ENCODE peak calls at places on chromosome 9, in eight cellular contexts. H, L, A, M, I, F, N and O are unnamed samples.

GRCh38 chr9:133657120-133657661 is 21.0 kb downstream of the DBH start:
- DNase-seq in L (no peak), F (no peak), M (no peak), H (no peak), I (no peak), N (no peak), A (no peak), O (no peak)

GRCh38 chr9:131727795-131728545 is 11.9 kb downstream of the RAPGEF1 start:
- DNase-seq in F (peak), I (no peak), H (no peak), A (no peak), M (no peak), N (peak), L (no peak), O (no peak)

GRCh38 chr9:92035146-92035545 is 80.1 kb downstream of the SPTLC1 start:
- DNase-seq in A (no peak), F (no peak), I (peak), N (no peak), H (no peak), M (no peak), L (no peak), O (peak)

GRCh38 chr9:121363586-121363961 is 6.5 kb downstream of the STOM start:
- DNase-seq in N (no peak), A (no peak), H (no peak), F (no peak), M (no peak), L (no peak), I (no peak), O (no peak)

GRCh38 chr9:129486496-129487306 is 134.2 kb downstream of the C9orf50 start:
- DNase-seq in N (no peak), L (peak), I (peak), A (no peak), F (no peak), M (peak), H (no peak), O (peak)

GRCh38 chr9:128685022-128685332 is 4.0 kb upstream of the SET start:
- DNase-seq in N (no peak), I (no peak), L (no peak), A (no peak), H (no peak), F (no peak), M (no peak), O (no peak)

GRCh38 chr9:105282870-105283621 is 38.6 kb downstream of the SLC44A1 start:
- DNase-seq in I (no peak), A (no peak), M (no peak), N (no peak), L (no peak), F (no peak), H (no peak), O (no peak)

GRCh38 chr9:126915846-126916543 is 1.4 kb downstream of the RALGPS1 start:
- DNase-seq in N (peak), F (no peak), L (no peak), I (no peak), H (no peak), M (no peak), A (no peak), O (no peak)

GRCh38 chr9:123534336-123534735 is 178.3 kb downstream of the CRB2 start:
- DNase-seq in L (no peak), A (no peak), M (no peak), N (no peak), I (no peak), H (no peak), F (no peak), O (no peak)

GRCh38 chr9:105656131-105656921 is 5.9 kb upstream of the TAL2 start:
- DNase-seq in I (no peak), A (no peak), M (no peak), F (peak), N (no peak), H (no peak), L (peak), O (no peak)

GRCh38 chr9:109194157-109194556 is 27.1 kb upstream of the FRRS1L start:
- DNase-seq in F (no peak), I (no peak), N (no peak), L (no peak), M (no peak), A (no peak), H (no peak), O (no peak)

GRCh38 chr9:130328349-130328801 is 62.8 kb downstream of the HMCN2 start:
- DNase-seq in L (no peak), H (no peak), F (no peak), N (no peak), A (no peak), M (peak), I (peak), O (peak)

DNA sequence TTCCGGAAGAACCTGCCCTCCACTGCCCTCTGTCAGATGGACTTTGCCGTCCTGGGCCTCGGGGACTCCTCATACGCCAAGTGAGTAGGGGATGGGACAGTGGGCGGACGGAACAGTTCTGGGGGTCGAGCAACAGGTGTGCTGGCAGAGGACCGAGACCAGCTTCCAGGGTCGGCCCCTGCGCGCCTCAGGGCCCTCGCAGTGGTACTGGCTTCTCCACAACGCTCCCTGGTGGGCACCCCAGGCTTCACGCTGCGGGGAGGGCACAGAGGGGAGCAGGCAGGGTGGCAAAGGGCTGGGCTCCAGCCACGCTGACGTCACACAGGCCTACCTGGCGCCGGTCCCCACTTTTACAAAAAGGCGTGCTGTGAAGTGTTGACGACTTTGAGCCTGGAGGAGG is 7.0 kb downstream of the NDOR1 start:
- DNase-seq in F (no peak), M (no peak), H (no peak), I (no peak), N (no peak), A (no peak), L (no peak), O (no peak)
- TF ChIP-seq CTCF in F (no peak), M (no peak), H (no peak), I (no peak), N (no peak), A (no peak), L (no peak), O (no peak)

DNA sequence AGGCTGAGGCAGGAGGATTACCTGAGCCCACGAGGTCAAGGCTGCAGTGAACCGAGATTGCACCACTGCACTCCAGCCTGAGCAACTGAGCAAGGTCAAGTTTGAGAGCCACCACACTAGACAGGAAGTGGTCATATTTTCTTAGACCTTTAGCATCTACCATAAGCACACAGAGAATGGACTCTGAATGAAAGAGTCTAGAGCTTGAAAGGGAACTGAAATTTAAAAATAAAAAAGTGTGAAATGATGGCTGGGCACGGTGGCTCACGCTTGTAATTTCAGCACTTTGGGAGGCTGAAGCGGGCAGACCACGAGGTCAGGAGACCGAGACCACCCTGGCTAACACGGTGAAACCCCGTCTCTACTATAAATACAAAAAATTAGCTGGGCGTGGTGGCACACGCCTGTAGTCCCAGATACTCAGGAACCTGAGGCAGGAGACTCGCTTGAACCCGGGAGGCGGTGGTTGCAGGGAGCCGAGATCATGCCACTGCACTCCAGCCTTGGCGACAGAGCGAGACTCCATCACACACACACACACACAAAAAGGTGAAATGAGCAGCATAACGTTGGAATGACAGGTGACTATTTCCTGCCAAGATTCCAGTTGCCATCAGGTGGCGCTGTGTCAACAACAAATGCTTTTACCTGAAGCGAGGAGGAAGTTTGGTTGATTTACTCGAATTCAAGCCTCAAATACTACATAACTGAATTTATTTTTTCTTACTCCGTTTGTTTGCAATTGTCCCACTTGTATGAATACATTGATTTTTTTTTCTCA is 21.3 kb upstream of the AK3 start:
- DNase-seq in L (peak), M (peak), H (peak), N (peak), A (peak), F (peak), I (peak), O (peak)
- H3K4me3 ChIP-seq in L (no peak), M (peak), H (no peak), N (no peak), A (no peak), F (peak), I (no peak), O (no peak)

DNA sequence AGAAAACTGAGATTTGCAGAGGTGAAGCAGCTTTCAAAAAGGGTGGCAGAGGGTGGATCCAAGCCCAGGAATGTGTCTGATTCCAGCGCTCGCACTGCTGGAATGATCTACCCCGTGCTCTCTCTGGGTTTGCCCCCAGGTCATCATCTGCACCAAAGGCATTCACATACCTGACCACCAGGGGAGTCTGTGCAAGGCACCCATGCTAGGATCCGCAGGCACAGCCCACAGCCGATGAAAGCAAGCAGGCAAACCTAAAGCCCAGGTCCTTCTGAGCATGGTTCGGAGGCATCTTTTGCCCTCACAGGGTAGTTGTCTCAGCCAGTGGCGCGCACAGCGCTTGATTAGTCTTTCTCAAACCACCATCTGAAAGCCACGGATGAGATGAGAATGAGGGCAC is 56.6 kb downstream of the TEK start:
- DNase-seq in N (no peak), I (no peak), H (no peak), A (no peak), F (no peak), L (no peak), M (no peak), O (no peak)
- TF ChIP-seq CTCF in N (no peak), I (no peak), H (no peak), A (no peak), F (peak), L (no peak), M (no peak), O (no peak)

DNA sequence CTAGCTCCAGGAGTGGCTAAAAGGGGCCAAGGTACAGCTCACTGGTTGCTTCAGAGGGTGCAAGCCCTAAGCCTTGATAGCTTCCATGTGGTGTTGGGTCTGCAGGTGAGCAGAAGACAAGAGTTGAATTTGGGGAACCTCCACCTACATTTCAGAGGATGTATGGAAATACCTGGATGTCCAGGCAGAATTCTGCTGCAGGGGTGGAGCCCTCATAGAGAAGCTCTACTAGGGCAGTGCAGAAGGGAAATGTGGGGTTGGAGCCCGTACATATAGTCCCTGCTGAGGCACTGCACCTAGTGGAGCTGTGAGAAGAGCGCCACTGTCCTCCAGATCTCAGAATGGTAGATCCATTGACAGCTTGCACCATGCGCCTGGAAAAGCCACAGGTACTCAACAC is 49.6 kb downstream of the PTBP3 start:
- DNase-seq in N (no peak), H (no peak), M (no peak), A (no peak), L (no peak), F (no peak), I (no peak), O (no peak)
- H3K4me3 ChIP-seq in N (no peak), H (no peak), M (no peak), A (no peak), L (no peak), F (no peak), I (no peak), O (no peak)

GRCh38 chr9:136328622-136329041 is 1.3 kb downstream of the GPSM1 start:
- DNase-seq in L (no peak), I (peak), N (no peak), M (no peak), A (no peak), H (no peak), F (no peak), O (peak)

GRCh38 chr9:136326777-136327312 is 494 bp upstream of the GPSM1 start:
- DNase-seq in F (no peak), L (no peak), M (no peak), I (no peak), A (no peak), N (no peak), H (no peak), O (no peak)

GRCh38 chr9:136329211-136329627 is 1.9 kb downstream of the GPSM1 start:
- DNase-seq in N (no peak), F (no peak), M (no peak), L (no peak), H (no peak), I (no peak), A (no peak), O (no peak)

GRCh38 chr9:136327313-136327971 is at the start of gene GPSM1:
- DNase-seq in M (peak), A (no peak), I (peak), L (peak), N (no peak), F (no peak), H (peak), O (peak)

DNA sequence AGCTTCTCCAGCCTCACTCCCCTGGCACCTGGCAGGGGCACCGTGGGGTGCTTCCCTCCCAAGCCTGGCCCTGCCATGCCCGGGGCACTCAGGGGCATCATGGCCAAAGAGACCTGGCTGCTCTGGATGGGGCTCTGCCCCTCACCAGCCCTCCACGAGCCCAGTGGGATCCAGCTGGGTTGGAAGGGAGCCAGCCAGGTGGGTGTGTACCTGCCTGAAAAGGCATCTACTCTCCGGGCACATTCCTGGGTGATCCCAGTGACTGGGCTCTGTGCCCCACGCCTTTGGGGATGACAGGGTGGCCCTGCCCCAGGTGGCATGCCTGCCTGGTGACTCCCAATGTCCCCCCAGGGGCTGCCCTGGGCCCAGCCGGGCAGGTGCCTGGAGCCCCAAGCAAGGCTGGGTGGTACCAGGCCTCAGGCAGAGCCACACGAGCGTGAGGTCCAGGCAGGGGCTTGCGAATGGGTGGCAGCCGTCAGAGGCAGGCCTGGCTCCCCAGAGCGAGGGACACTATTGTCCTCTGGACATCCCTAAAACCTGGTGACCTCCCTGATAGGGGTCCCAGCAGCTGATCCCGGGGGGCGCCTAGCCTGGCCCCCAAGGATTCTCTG is 777 bp downstream of the GPSM1 start:
- DNase-seq in L (no peak), M (no peak), I (no peak), N (peak), H (no peak), F (no peak), A (no peak), O (no peak)
- TF ChIP-seq CTCF in L (no peak), M (no peak), I (no peak), N (no peak), H (no peak), F (no peak), A (no peak), O (no peak)

DNA sequence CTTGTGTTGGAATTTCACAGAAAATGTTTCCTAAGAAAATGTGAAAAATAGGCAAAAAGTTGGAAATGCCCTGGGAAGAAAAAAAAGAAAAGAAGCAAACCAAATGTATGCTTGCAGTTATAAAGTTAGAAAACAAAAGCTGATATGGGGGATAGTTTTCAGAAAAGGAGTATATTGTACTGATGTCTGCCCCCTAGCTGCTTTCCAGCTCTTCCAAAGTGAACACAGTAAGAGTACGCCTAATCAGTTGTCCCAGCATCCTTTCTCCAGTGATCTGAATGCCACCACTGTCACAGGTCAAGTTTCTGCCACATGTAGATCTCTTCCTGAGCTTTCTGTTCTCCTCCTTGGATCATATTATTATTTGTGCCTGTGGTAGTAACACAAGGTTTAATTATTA is 5.8 kb downstream of the TYRP1 start:
- DNase-seq in F (no peak), L (no peak), N (no peak), M (no peak), H (no peak), I (no peak), A (no peak), O (no peak)
- H3K4me3 ChIP-seq in F (no peak), L (no peak), N (no peak), M (no peak), H (no peak), I (no peak), A (no peak), O (no peak)

DNA sequence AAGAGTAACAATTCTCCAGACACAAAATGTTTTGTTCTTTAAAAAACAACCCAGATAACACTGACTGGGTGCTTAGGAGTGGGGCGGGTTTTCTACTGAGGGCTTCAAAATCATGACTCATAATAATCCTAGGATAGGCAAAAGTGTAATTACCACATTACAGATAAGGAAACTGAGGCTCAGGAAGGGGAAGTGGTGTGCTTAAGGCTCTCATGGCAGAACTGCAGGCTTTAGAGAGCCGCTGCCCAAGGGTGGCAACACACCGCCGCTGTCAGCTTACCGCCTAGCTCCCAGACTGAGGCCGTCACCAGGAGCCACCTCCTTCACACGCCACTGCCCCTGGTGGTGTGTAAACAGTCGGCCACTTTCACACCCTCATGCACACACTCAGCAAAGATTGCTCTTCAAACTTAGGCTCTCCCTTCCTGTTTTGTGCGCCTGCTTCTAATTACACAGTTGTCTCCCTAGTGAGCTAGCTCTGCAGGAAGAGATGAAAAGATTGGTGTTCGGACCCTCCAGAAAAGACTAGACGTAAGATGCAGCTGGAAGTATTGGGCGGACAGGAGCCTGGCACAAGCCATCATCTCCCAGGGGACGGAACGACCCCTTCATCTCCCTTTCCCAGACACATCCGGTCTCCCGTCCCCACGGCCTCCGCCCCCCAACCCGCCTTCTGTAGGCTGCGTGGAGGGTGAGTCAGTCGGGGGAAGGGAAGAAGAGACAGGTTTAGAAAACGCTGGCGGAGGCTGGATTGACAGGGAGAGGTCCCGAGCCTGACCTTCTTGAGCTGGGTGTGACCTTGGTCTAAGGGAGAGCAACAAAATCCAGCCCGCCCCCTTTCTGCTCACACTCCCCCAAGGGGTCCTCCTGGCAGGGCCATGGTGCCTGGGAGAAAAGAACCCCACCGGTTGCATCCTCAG is 162.7 kb downstream of the SYK start:
- DNase-seq in N (no peak), M (no peak), F (no peak), L (no peak), H (no peak), A (no peak), I (no peak), O (no peak)
- TF ChIP-seq CTCF in N (peak), M (no peak), F (peak), L (no peak), H (no peak), A (peak), I (no peak), O (no peak)